ENCODE peak calls at places on chromosomes 11 and 22, in eight cellular contexts. A, G, M, H, Z, X, O and T are unnamed samples.

GRCh38 chr11:16605440-16605970 is 132.9 kb upstream of the C11orf58 start:
- DNase-seq in A (no peak), G (peak), M (no peak), H (peak), Z (peak), X (peak), O (peak), T (peak)

GRCh38 chr11:65459552-65459951 is 37.0 kb downstream of the NEAT1 start:
- DNase-seq in A (no peak), G (no peak), M (no peak), H (no peak), Z (no peak), X (no peak), O (peak), T (peak)

GRCh38 chr11:66293777-66294625 is 2.3 kb downstream of the TMEM151A start:
- DNase-seq in A (no peak), G (no peak), M (no peak), H (no peak), Z (no peak), X (peak), O (peak), T (no peak)

GRCh38 chr11:75602916-75603315 is 40.9 kb downstream of the SERPINH1 start:
- DNase-seq in A (no peak), G (peak), M (no peak), H (peak), Z (no peak), X (no peak), O (no peak), T (no peak)

GRCh38 chr22:23708270-23708669 is 17.5 kb downstream of the RGL4 start:
- DNase-seq in A (no peak), G (no peak), M (no peak), H (no peak), Z (no peak), X (no peak), O (no peak), T (no peak)

GRCh38 chr11:114832532-114833125 is 154.3 kb downstream of the NXPE2 start:
- DNase-seq in A (no peak), G (no peak), M (no peak), H (no peak), Z (no peak), X (no peak), O (no peak), T (no peak)

GRCh38 chr22:20777420-20778177 is 3.7 kb downstream of the SERPIND1 start:
- DNase-seq in A (peak), G (peak), M (no peak), H (peak), Z (peak), X (no peak), O (no peak), T (peak)

GRCh38 chr11:121672630-121673487 is 220.1 kb upstream of the SORL1-AS1 start:
- DNase-seq in A (no peak), G (peak), M (no peak), H (no peak), Z (no peak), X (no peak), O (no peak), T (no peak)

GRCh38 chr11:8262552-8263108 is 1.0 kb downstream of the LMO1 start:
- DNase-seq in A (no peak), G (peak), M (peak), H (peak), Z (peak), X (peak), O (peak), T (no peak)

GRCh38 chr11:19978668-19979518 is 181.4 kb downstream of the DBX1 start:
- DNase-seq in A (peak), G (peak), M (no peak), H (peak), Z (no peak), X (peak), O (no peak), T (peak)

GRCh38 chr11:130448416-130449068 is at the start of gene ADAMTS15:
- DNase-seq in A (peak), G (peak), M (peak), H (peak), Z (peak), X (peak), O (peak), T (no peak)

GRCh38 chr22:50272103-50272782 is 2.1 kb upstream of the MAPK11 start:
- DNase-seq in A (no peak), G (no peak), M (no peak), H (peak), Z (peak), X (no peak), O (no peak), T (no peak)

GRCh38 chr11:42299780-42300179 is 840.3 kb upstream of the LRRC4C start:
- DNase-seq in A (no peak), G (no peak), M (no peak), H (no peak), Z (no peak), X (no peak), O (no peak), T (no peak)

GRCh38 chr22:49925525-49926128 is 7.2 kb downstream of the CRELD2 start:
- DNase-seq in A (peak), G (no peak), M (peak), H (no peak), Z (no peak), X (peak), O (no peak), T (no peak)

GRCh38 chr11:116073854-116074837 is 569.9 kb upstream of the CADM1 start:
- DNase-seq in A (no peak), G (no peak), M (no peak), H (no peak), Z (peak), X (peak), O (no peak), T (no peak)

GRCh38 chr11:67465190-67465522 is 3.9 kb downstream of the TMEM134 start:
- DNase-seq in A (no peak), G (no peak), M (no peak), H (no peak), Z (no peak), X (no peak), O (no peak), T (peak)

GRCh38 chr22:48895831-48896765 is 931.6 kb downstream of the BRD1 start:
- DNase-seq in A (no peak), G (no peak), M (no peak), H (no peak), Z (no peak), X (no peak), O (peak), T (no peak)

GRCh38 chr22:28025333-28025732 is 106.3 kb upstream of the PITPNB start:
- DNase-seq in A (no peak), G (no peak), M (no peak), H (no peak), Z (no peak), X (no peak), O (no peak), T (peak)

GRCh38 chr11:16356057-16356750 is at the start of gene SOX6:
- DNase-seq in A (no peak), G (peak), M (no peak), H (peak), Z (no peak), X (no peak), O (peak), T (no peak)

GRCh38 chr11:46293616-46294015 is 16.2 kb downstream of the CREB3L1 start:
- DNase-seq in A (no peak), G (peak), M (no peak), H (peak), Z (no peak), X (no peak), O (no peak), T (no peak)

GRCh38 chr11:2393111-2393868 is 7.3 kb upstream of the TSSC4 start:
- DNase-seq in A (no peak), G (no peak), M (no peak), H (no peak), Z (no peak), X (peak), O (no peak), T (no peak)

GRCh38 chr11:103851166-103851651 is 185.2 kb upstream of the DDI1 start:
- DNase-seq in A (no peak), G (peak), M (no peak), H (peak), Z (no peak), X (no peak), O (no peak), T (no peak)

GRCh38 chr22:24803064-24803542 is 2.9 kb upstream of the SGSM1 start:
- DNase-seq in A (peak), G (peak), M (peak), H (peak), Z (peak), X (peak), O (peak), T (peak)

GRCh38 chr22:45217345-45217744 is 23.3 kb downstream of the KIAA0930 start:
- DNase-seq in A (no peak), G (no peak), M (no peak), H (no peak), Z (no peak), X (no peak), O (no peak), T (no peak)

GRCh38 chr11:34824425-34824824 is 91.8 kb downstream of the APIP start:
- DNase-seq in A (no peak), G (no peak), M (no peak), H (no peak), Z (no peak), X (no peak), O (no peak), T (no peak)

GRCh38 chr22:43537019-43537585 is 125.3 kb downstream of the MPPED1 start:
- DNase-seq in A (no peak), G (no peak), M (no peak), H (no peak), Z (peak), X (no peak), O (no peak), T (no peak)

GRCh38 chr22:37618072-37618656 is 9.5 kb downstream of the GGA1 start:
- DNase-seq in A (no peak), G (no peak), M (no peak), H (no peak), Z (no peak), X (no peak), O (peak), T (no peak)

GRCh38 chr11:57008373-57008772 is 19.7 kb downstream of the OR5AK2 start:
- DNase-seq in A (no peak), G (no peak), M (no peak), H (no peak), Z (no peak), X (no peak), O (no peak), T (no peak)

GRCh38 chr11:5197538-5197937 is 2.9 kb downstream of the OR51V1 start:
- DNase-seq in A (no peak), G (peak), M (no peak), H (peak), Z (no peak), X (no peak), O (no peak), T (peak)

GRCh38 chr11:109208116-109208515 is 213.9 kb upstream of the C11orf87 start:
- DNase-seq in A (no peak), G (no peak), M (no peak), H (no peak), Z (no peak), X (no peak), O (no peak), T (no peak)

GRCh38 chr11:59981106-59981770 is 17.4 kb downstream of the OOSP4A start:
- DNase-seq in A (no peak), G (no peak), M (no peak), H (no peak), Z (no peak), X (no peak), O (no peak), T (no peak)

GRCh38 chr11:96038046-96038445 is 114.1 kb upstream of the MTMR2 start:
- DNase-seq in A (no peak), G (no peak), M (no peak), H (no peak), Z (no peak), X (no peak), O (no peak), T (no peak)

GRCh38 chr11:34439521-34440258 is 956 bp downstream of the CAT start:
- DNase-seq in A (no peak), G (peak), M (peak), H (no peak), Z (peak), X (no peak), O (no peak), T (peak)